ENCODE peak calls at places on chromosomes 13 and 19, in eight cellular contexts. One of them, this sample, is unnamed.

GRCh38 chr13:27830010-27830409 is 37.7 kb downstream of the GSX1 start:
- DNase-seq in stimulated activated naive CD8-positive, alpha-beta T cell treated with anti-CD3 and anti-CD28 coated beads, Interleukin-15, Interleukin-2, amounts not matched to agents 100 U/mL and 50 U/mL, for 24 hours: peak
- DNase-seq in ELF-1: peak
- DNase-seq in activated T-cell treated with anti-CD3 and anti-CD28 coated beads for 1 hour: peak
- DNase-seq in EL: peak
- DNase-seq in T47D: peak
- DNase-seq in fibroblast of pulmonary artery: peak
- DNase-seq in HT-29: peak
- DNase-seq in this sample: peak

GRCh38 chr19:51354742-51355148 is 11.4 kb downstream of the ETFB start:
- DNase-seq in fibroblast of pulmonary artery: peak
- DNase-seq in activated T-cell treated with anti-CD3 and anti-CD28 coated beads for 1 hour: no peak
- DNase-seq in T47D: no peak
- DNase-seq in ELF-1: peak
- DNase-seq in HT-29: no peak
- DNase-seq in EL: no peak
- DNase-seq in stimulated activated naive CD8-positive, alpha-beta T cell treated with anti-CD3 and anti-CD28 coated beads, Interleukin-15, Interleukin-2, amounts not matched to agents 100 U/mL and 50 U/mL, for 24 hours: peak
- DNase-seq in this sample: no peak

GRCh38 chr13:31431722-31432137 is 232.0 kb downstream of the B3GLCT start:
- DNase-seq in T47D: peak
- DNase-seq in EL: peak
- DNase-seq in activated T-cell treated with anti-CD3 and anti-CD28 coated beads for 1 hour: peak
- DNase-seq in stimulated activated naive CD8-positive, alpha-beta T cell treated with anti-CD3 and anti-CD28 coated beads, Interleukin-15, Interleukin-2, amounts not matched to agents 100 U/mL and 50 U/mL, for 24 hours: peak
- DNase-seq in fibroblast of pulmonary artery: peak
- DNase-seq in HT-29: peak
- DNase-seq in ELF-1: peak
- DNase-seq in this sample: peak

GRCh38 chr19:49689133-49690072 is at the start of gene ADM5:
- DNase-seq in activated T-cell treated with anti-CD3 and anti-CD28 coated beads for 1 hour: no peak
- DNase-seq in EL: peak
- DNase-seq in fibroblast of pulmonary artery: no peak
- DNase-seq in T47D: no peak
- DNase-seq in stimulated activated naive CD8-positive, alpha-beta T cell treated with anti-CD3 and anti-CD28 coated beads, Interleukin-15, Interleukin-2, amounts not matched to agents 100 U/mL and 50 U/mL, for 24 hours: peak
- DNase-seq in ELF-1: peak
- DNase-seq in HT-29: peak
- DNase-seq in this sample: peak

GRCh38 chr13:49749852-49750251 is 42.6 kb downstream of the KPNA3 start:
- DNase-seq in HT-29: no peak
- DNase-seq in EL: no peak
- DNase-seq in ELF-1: no peak
- DNase-seq in T47D: no peak
- DNase-seq in fibroblast of pulmonary artery: peak
- DNase-seq in activated T-cell treated with anti-CD3 and anti-CD28 coated beads for 1 hour: no peak
- DNase-seq in stimulated activated naive CD8-positive, alpha-beta T cell treated with anti-CD3 and anti-CD28 coated beads, Interleukin-15, Interleukin-2, amounts not matched to agents 100 U/mL and 50 U/mL, for 24 hours: no peak
- DNase-seq in this sample: no peak

GRCh38 chr19:6738726-6739389 is 622 bp upstream of the TRIP10 start:
- DNase-seq in HT-29: no peak
- DNase-seq in T47D: no peak
- DNase-seq in EL: no peak
- DNase-seq in stimulated activated naive CD8-positive, alpha-beta T cell treated with anti-CD3 and anti-CD28 coated beads, Interleukin-15, Interleukin-2, amounts not matched to agents 100 U/mL and 50 U/mL, for 24 hours: peak
- DNase-seq in fibroblast of pulmonary artery: peak
- DNase-seq in ELF-1: peak
- DNase-seq in activated T-cell treated with anti-CD3 and anti-CD28 coated beads for 1 hour: peak
- DNase-seq in this sample: no peak

GRCh38 chr19:38952395-38953165 is 21.8 kb downstream of the MRPS12 start:
- DNase-seq in activated T-cell treated with anti-CD3 and anti-CD28 coated beads for 1 hour: no peak
- DNase-seq in HT-29: peak
- DNase-seq in fibroblast of pulmonary artery: peak
- DNase-seq in EL: no peak
- DNase-seq in T47D: peak
- DNase-seq in stimulated activated naive CD8-positive, alpha-beta T cell treated with anti-CD3 and anti-CD28 coated beads, Interleukin-15, Interleukin-2, amounts not matched to agents 100 U/mL and 50 U/mL, for 24 hours: peak
- DNase-seq in ELF-1: peak
- DNase-seq in this sample: peak

GRCh38 chr13:106348032-106348431 is 187.4 kb downstream of the EFNB2 start:
- DNase-seq in ELF-1: peak
- DNase-seq in activated T-cell treated with anti-CD3 and anti-CD28 coated beads for 1 hour: no peak
- DNase-seq in T47D: peak
- DNase-seq in HT-29: peak
- DNase-seq in stimulated activated naive CD8-positive, alpha-beta T cell treated with anti-CD3 and anti-CD28 coated beads, Interleukin-15, Interleukin-2, amounts not matched to agents 100 U/mL and 50 U/mL, for 24 hours: no peak
- DNase-seq in fibroblast of pulmonary artery: peak
- DNase-seq in EL: peak
- DNase-seq in this sample: no peak

GRCh38 chr19:4581381-4582111 is 22.1 kb upstream of the SEMA6B start:
- DNase-seq in T47D: peak
- DNase-seq in stimulated activated naive CD8-positive, alpha-beta T cell treated with anti-CD3 and anti-CD28 coated beads, Interleukin-15, Interleukin-2, amounts not matched to agents 100 U/mL and 50 U/mL, for 24 hours: peak
- DNase-seq in HT-29: no peak
- DNase-seq in ELF-1: no peak
- DNase-seq in activated T-cell treated with anti-CD3 and anti-CD28 coated beads for 1 hour: no peak
- DNase-seq in fibroblast of pulmonary artery: peak
- DNase-seq in EL: peak
- DNase-seq in this sample: peak

GRCh38 chr19:3716147-3716668 is 8.0 kb downstream of the TJP3 start:
- DNase-seq in HT-29: no peak
- DNase-seq in ELF-1: no peak
- DNase-seq in stimulated activated naive CD8-positive, alpha-beta T cell treated with anti-CD3 and anti-CD28 coated beads, Interleukin-15, Interleukin-2, amounts not matched to agents 100 U/mL and 50 U/mL, for 24 hours: no peak
- DNase-seq in fibroblast of pulmonary artery: no peak
- DNase-seq in activated T-cell treated with anti-CD3 and anti-CD28 coated beads for 1 hour: no peak
- DNase-seq in T47D: no peak
- DNase-seq in EL: no peak
- DNase-seq in this sample: no peak

GRCh38 chr13:20703785-20704458 is 423 bp downstream of the IL17D start:
- DNase-seq in activated T-cell treated with anti-CD3 and anti-CD28 coated beads for 1 hour: peak
- DNase-seq in ELF-1: peak
- DNase-seq in EL: peak
- DNase-seq in fibroblast of pulmonary artery: peak
- DNase-seq in T47D: peak
- DNase-seq in HT-29: peak
- DNase-seq in stimulated activated naive CD8-positive, alpha-beta T cell treated with anti-CD3 and anti-CD28 coated beads, Interleukin-15, Interleukin-2, amounts not matched to agents 100 U/mL and 50 U/mL, for 24 hours: peak
- DNase-seq in this sample: peak

GRCh38 chr19:35313614-35314013 is 15.4 kb upstream of the CD22 start:
- DNase-seq in fibroblast of pulmonary artery: no peak
- DNase-seq in stimulated activated naive CD8-positive, alpha-beta T cell treated with anti-CD3 and anti-CD28 coated beads, Interleukin-15, Interleukin-2, amounts not matched to agents 100 U/mL and 50 U/mL, for 24 hours: no peak
- DNase-seq in ELF-1: no peak
- DNase-seq in T47D: peak
- DNase-seq in EL: peak
- DNase-seq in activated T-cell treated with anti-CD3 and anti-CD28 coated beads for 1 hour: no peak
- DNase-seq in HT-29: no peak
- DNase-seq in this sample: no peak

GRCh38 chr13:48165063-48165462 is 67.9 kb upstream of the ITM2B start:
- DNase-seq in fibroblast of pulmonary artery: no peak
- DNase-seq in T47D: no peak
- DNase-seq in stimulated activated naive CD8-positive, alpha-beta T cell treated with anti-CD3 and anti-CD28 coated beads, Interleukin-15, Interleukin-2, amounts not matched to agents 100 U/mL and 50 U/mL, for 24 hours: no peak
- DNase-seq in ELF-1: no peak
- DNase-seq in EL: no peak
- DNase-seq in HT-29: no peak
- DNase-seq in activated T-cell treated with anti-CD3 and anti-CD28 coated beads for 1 hour: no peak
- DNase-seq in this sample: no peak

GRCh38 chr19:12778020-12778904 is 2.9 kb upstream of the HOOK2 start:
- DNase-seq in fibroblast of pulmonary artery: peak
- DNase-seq in ELF-1: peak
- DNase-seq in HT-29: peak
- DNase-seq in activated T-cell treated with anti-CD3 and anti-CD28 coated beads for 1 hour: no peak
- DNase-seq in stimulated activated naive CD8-positive, alpha-beta T cell treated with anti-CD3 and anti-CD28 coated beads, Interleukin-15, Interleukin-2, amounts not matched to agents 100 U/mL and 50 U/mL, for 24 hours: peak
- DNase-seq in T47D: peak
- DNase-seq in EL: peak
- DNase-seq in this sample: peak

GRCh38 chr13:21234537-21234936 is 58.1 kb downstream of the MRPL57 start:
- DNase-seq in HT-29: peak
- DNase-seq in ELF-1: peak
- DNase-seq in stimulated activated naive CD8-positive, alpha-beta T cell treated with anti-CD3 and anti-CD28 coated beads, Interleukin-15, Interleukin-2, amounts not matched to agents 100 U/mL and 50 U/mL, for 24 hours: no peak
- DNase-seq in fibroblast of pulmonary artery: no peak
- DNase-seq in activated T-cell treated with anti-CD3 and anti-CD28 coated beads for 1 hour: no peak
- DNase-seq in EL: peak
- DNase-seq in T47D: peak
- DNase-seq in this sample: no peak

GRCh38 chr13:31073859-31074718 is 87.6 kb downstream of the HSPH1 start:
- DNase-seq in HT-29: no peak
- DNase-seq in activated T-cell treated with anti-CD3 and anti-CD28 coated beads for 1 hour: no peak
- DNase-seq in T47D: peak
- DNase-seq in ELF-1: no peak
- DNase-seq in EL: peak
- DNase-seq in stimulated activated naive CD8-positive, alpha-beta T cell treated with anti-CD3 and anti-CD28 coated beads, Interleukin-15, Interleukin-2, amounts not matched to agents 100 U/mL and 50 U/mL, for 24 hours: peak
- DNase-seq in fibroblast of pulmonary artery: peak
- DNase-seq in this sample: no peak

GRCh38 chr13:40798380-40798779 is 9.0 kb downstream of the SLC25A15 start:
- DNase-seq in stimulated activated naive CD8-positive, alpha-beta T cell treated with anti-CD3 and anti-CD28 coated beads, Interleukin-15, Interleukin-2, amounts not matched to agents 100 U/mL and 50 U/mL, for 24 hours: no peak
- DNase-seq in HT-29: no peak
- DNase-seq in activated T-cell treated with anti-CD3 and anti-CD28 coated beads for 1 hour: no peak
- DNase-seq in fibroblast of pulmonary artery: no peak
- DNase-seq in EL: no peak
- DNase-seq in T47D: no peak
- DNase-seq in ELF-1: no peak
- DNase-seq in this sample: no peak

GRCh38 chr19:50490991-50491472 is 14.4 kb upstream of the GARIN5A start:
- DNase-seq in EL: no peak
- DNase-seq in ELF-1: no peak
- DNase-seq in fibroblast of pulmonary artery: no peak
- DNase-seq in stimulated activated naive CD8-positive, alpha-beta T cell treated with anti-CD3 and anti-CD28 coated beads, Interleukin-15, Interleukin-2, amounts not matched to agents 100 U/mL and 50 U/mL, for 24 hours: no peak
- DNase-seq in HT-29: no peak
- DNase-seq in activated T-cell treated with anti-CD3 and anti-CD28 coated beads for 1 hour: no peak
- DNase-seq in T47D: no peak
- DNase-seq in this sample: no peak

GRCh38 chr13:112079696-112080095 is 12.7 kb downstream of the SOX1 start:
- DNase-seq in HT-29: no peak
- DNase-seq in fibroblast of pulmonary artery: peak
- DNase-seq in T47D: no peak
- DNase-seq in activated T-cell treated with anti-CD3 and anti-CD28 coated beads for 1 hour: no peak
- DNase-seq in EL: no peak
- DNase-seq in stimulated activated naive CD8-positive, alpha-beta T cell treated with anti-CD3 and anti-CD28 coated beads, Interleukin-15, Interleukin-2, amounts not matched to agents 100 U/mL and 50 U/mL, for 24 hours: no peak
- DNase-seq in ELF-1: peak
- DNase-seq in this sample: no peak

GRCh38 chr19:3898426-3898825 is 17.9 kb downstream of the ATCAY start:
- DNase-seq in activated T-cell treated with anti-CD3 and anti-CD28 coated beads for 1 hour: no peak
- DNase-seq in ELF-1: no peak
- DNase-seq in EL: no peak
- DNase-seq in T47D: no peak
- DNase-seq in stimulated activated naive CD8-positive, alpha-beta T cell treated with anti-CD3 and anti-CD28 coated beads, Interleukin-15, Interleukin-2, amounts not matched to agents 100 U/mL and 50 U/mL, for 24 hours: no peak
- DNase-seq in fibroblast of pulmonary artery: no peak
- DNase-seq in HT-29: no peak
- DNase-seq in this sample: no peak

GRCh38 chr13:37075164-37075563 is 15.7 kb upstream of the SUPT20H start:
- DNase-seq in stimulated activated naive CD8-positive, alpha-beta T cell treated with anti-CD3 and anti-CD28 coated beads, Interleukin-15, Interleukin-2, amounts not matched to agents 100 U/mL and 50 U/mL, for 24 hours: no peak
- DNase-seq in activated T-cell treated with anti-CD3 and anti-CD28 coated beads for 1 hour: no peak
- DNase-seq in fibroblast of pulmonary artery: no peak
- DNase-seq in T47D: no peak
- DNase-seq in EL: no peak
- DNase-seq in ELF-1: no peak
- DNase-seq in HT-29: no peak
- DNase-seq in this sample: no peak

GRCh38 chr19:17777840-17778620 is 16.9 kb upstream of the B3GNT3 start:
- DNase-seq in HT-29: peak
- DNase-seq in ELF-1: peak
- DNase-seq in activated T-cell treated with anti-CD3 and anti-CD28 coated beads for 1 hour: no peak
- DNase-seq in stimulated activated naive CD8-positive, alpha-beta T cell treated with anti-CD3 and anti-CD28 coated beads, Interleukin-15, Interleukin-2, amounts not matched to agents 100 U/mL and 50 U/mL, for 24 hours: peak
- DNase-seq in T47D: peak
- DNase-seq in EL: peak
- DNase-seq in fibroblast of pulmonary artery: peak
- DNase-seq in this sample: no peak

GRCh38 chr19:48480476-48481190 is 11.5 kb downstream of the CYTH2 start:
- DNase-seq in fibroblast of pulmonary artery: no peak
- DNase-seq in EL: no peak
- DNase-seq in HT-29: no peak
- DNase-seq in activated T-cell treated with anti-CD3 and anti-CD28 coated beads for 1 hour: peak
- DNase-seq in stimulated activated naive CD8-positive, alpha-beta T cell treated with anti-CD3 and anti-CD28 coated beads, Interleukin-15, Interleukin-2, amounts not matched to agents 100 U/mL and 50 U/mL, for 24 hours: peak
- DNase-seq in T47D: no peak
- DNase-seq in ELF-1: peak
- DNase-seq in this sample: no peak

GRCh38 chr13:107883561-107884175 is 331.7 kb downstream of the LIG4 start:
- DNase-seq in fibroblast of pulmonary artery: peak
- DNase-seq in ELF-1: no peak
- DNase-seq in stimulated activated naive CD8-positive, alpha-beta T cell treated with anti-CD3 and anti-CD28 coated beads, Interleukin-15, Interleukin-2, amounts not matched to agents 100 U/mL and 50 U/mL, for 24 hours: no peak
- DNase-seq in activated T-cell treated with anti-CD3 and anti-CD28 coated beads for 1 hour: no peak
- DNase-seq in HT-29: no peak
- DNase-seq in EL: no peak
- DNase-seq in T47D: no peak
- DNase-seq in this sample: no peak

GRCh38 chr19:36771275-36772231 is 1.1 kb downstream of the ZNF850 start:
- DNase-seq in HT-29: no peak
- DNase-seq in activated T-cell treated with anti-CD3 and anti-CD28 coated beads for 1 hour: no peak
- DNase-seq in ELF-1: peak
- DNase-seq in T47D: peak
- DNase-seq in stimulated activated naive CD8-positive, alpha-beta T cell treated with anti-CD3 and anti-CD28 coated beads, Interleukin-15, Interleukin-2, amounts not matched to agents 100 U/mL and 50 U/mL, for 24 hours: peak
- DNase-seq in EL: peak
- DNase-seq in fibroblast of pulmonary artery: peak
- DNase-seq in this sample: no peak

GRCh38 chr13:79385694-79386093 is 20.4 kb downstream of the RBM26 start:
- DNase-seq in T47D: no peak
- DNase-seq in EL: peak
- DNase-seq in HT-29: no peak
- DNase-seq in ELF-1: no peak
- DNase-seq in stimulated activated naive CD8-positive, alpha-beta T cell treated with anti-CD3 and anti-CD28 coated beads, Interleukin-15, Interleukin-2, amounts not matched to agents 100 U/mL and 50 U/mL, for 24 hours: peak
- DNase-seq in activated T-cell treated with anti-CD3 and anti-CD28 coated beads for 1 hour: no peak
- DNase-seq in fibroblast of pulmonary artery: peak
- DNase-seq in this sample: no peak

GRCh38 chr19:38172001-38172400 is 52.0 kb downstream of the DPF1 start:
- DNase-seq in EL: no peak
- DNase-seq in fibroblast of pulmonary artery: no peak
- DNase-seq in T47D: no peak
- DNase-seq in stimulated activated naive CD8-positive, alpha-beta T cell treated with anti-CD3 and anti-CD28 coated beads, Interleukin-15, Interleukin-2, amounts not matched to agents 100 U/mL and 50 U/mL, for 24 hours: no peak
- DNase-seq in ELF-1: no peak
- DNase-seq in activated T-cell treated with anti-CD3 and anti-CD28 coated beads for 1 hour: no peak
- DNase-seq in HT-29: no peak
- DNase-seq in this sample: no peak

GRCh38 chr13:42644841-42645240 is 70.9 kb downstream of the TNFSF11 start:
- DNase-seq in activated T-cell treated with anti-CD3 and anti-CD28 coated beads for 1 hour: no peak
- DNase-seq in fibroblast of pulmonary artery: no peak
- DNase-seq in T47D: no peak
- DNase-seq in stimulated activated naive CD8-positive, alpha-beta T cell treated with anti-CD3 and anti-CD28 coated beads, Interleukin-15, Interleukin-2, amounts not matched to agents 100 U/mL and 50 U/mL, for 24 hours: no peak
- DNase-seq in ELF-1: no peak
- DNase-seq in HT-29: no peak
- DNase-seq in EL: no peak
- DNase-seq in this sample: no peak

GRCh38 chr13:102657630-102658029 is 37.2 kb downstream of the METTL21C start:
- DNase-seq in ELF-1: no peak
- DNase-seq in stimulated activated naive CD8-positive, alpha-beta T cell treated with anti-CD3 and anti-CD28 coated beads, Interleukin-15, Interleukin-2, amounts not matched to agents 100 U/mL and 50 U/mL, for 24 hours: no peak
- DNase-seq in fibroblast of pulmonary artery: no peak
- DNase-seq in HT-29: no peak
- DNase-seq in activated T-cell treated with anti-CD3 and anti-CD28 coated beads for 1 hour: no peak
- DNase-seq in EL: no peak
- DNase-seq in T47D: no peak
- DNase-seq in this sample: no peak

GRCh38 chr19:38004505-38005223 is 97.7 kb downstream of the SIPA1L3 start:
- DNase-seq in ELF-1: peak
- DNase-seq in activated T-cell treated with anti-CD3 and anti-CD28 coated beads for 1 hour: no peak
- DNase-seq in EL: peak
- DNase-seq in fibroblast of pulmonary artery: peak
- DNase-seq in HT-29: peak
- DNase-seq in T47D: peak
- DNase-seq in stimulated activated naive CD8-positive, alpha-beta T cell treated with anti-CD3 and anti-CD28 coated beads, Interleukin-15, Interleukin-2, amounts not matched to agents 100 U/mL and 50 U/mL, for 24 hours: no peak
- DNase-seq in this sample: no peak

GRCh38 chr13:35765387-35765786 is 288.9 kb upstream of the MAB21L1 start:
- DNase-seq in ELF-1: no peak
- DNase-seq in stimulated activated naive CD8-positive, alpha-beta T cell treated with anti-CD3 and anti-CD28 coated beads, Interleukin-15, Interleukin-2, amounts not matched to agents 100 U/mL and 50 U/mL, for 24 hours: no peak
- DNase-seq in T47D: no peak
- DNase-seq in fibroblast of pulmonary artery: no peak
- DNase-seq in HT-29: no peak
- DNase-seq in EL: no peak
- DNase-seq in activated T-cell treated with anti-CD3 and anti-CD28 coated beads for 1 hour: no peak
- DNase-seq in this sample: no peak

GRCh38 chr13:41514853-41515395 is 57.6 kb downstream of the RGCC start:
- DNase-seq in EL: no peak
- DNase-seq in ELF-1: no peak
- DNase-seq in fibroblast of pulmonary artery: no peak
- DNase-seq in activated T-cell treated with anti-CD3 and anti-CD28 coated beads for 1 hour: no peak
- DNase-seq in HT-29: no peak
- DNase-seq in stimulated activated naive CD8-positive, alpha-beta T cell treated with anti-CD3 and anti-CD28 coated beads, Interleukin-15, Interleukin-2, amounts not matched to agents 100 U/mL and 50 U/mL, for 24 hours: no peak
- DNase-seq in T47D: no peak
- DNase-seq in this sample: no peak

GRCh38 chr19:17541184-17541759 is 14.2 kb upstream of the COLGALT1 start:
- DNase-seq in fibroblast of pulmonary artery: no peak
- DNase-seq in activated T-cell treated with anti-CD3 and anti-CD28 coated beads for 1 hour: no peak
- DNase-seq in HT-29: no peak
- DNase-seq in ELF-1: no peak
- DNase-seq in T47D: no peak
- DNase-seq in stimulated activated naive CD8-positive, alpha-beta T cell treated with anti-CD3 and anti-CD28 coated beads, Interleukin-15, Interleukin-2, amounts not matched to agents 100 U/mL and 50 U/mL, for 24 hours: no peak
- DNase-seq in EL: no peak
- DNase-seq in this sample: no peak

GRCh38 chr13:19742651-19743050 is 40.1 kb downstream of the PSPC1 start:
- DNase-seq in fibroblast of pulmonary artery: no peak
- DNase-seq in EL: no peak
- DNase-seq in T47D: no peak
- DNase-seq in stimulated activated naive CD8-positive, alpha-beta T cell treated with anti-CD3 and anti-CD28 coated beads, Interleukin-15, Interleukin-2, amounts not matched to agents 100 U/mL and 50 U/mL, for 24 hours: no peak
- DNase-seq in HT-29: no peak
- DNase-seq in ELF-1: peak
- DNase-seq in activated T-cell treated with anti-CD3 and anti-CD28 coated beads for 1 hour: no peak
- DNase-seq in this sample: no peak

This sample was measured in NCI-H1930.